ENCODE peak calls at places on chromosomes 11 and 22, in eight cellular contexts. B is CD4-positive, CD25-positive, alpha-beta regulatory T cell; H is tibial artery; J is esophagus squamous epithelium; T is HCT116; R is body of pancreas; I is transverse colon; E is endothelial cell of umbilical vein. P is an unnamed sample.

GRCh38 chr11:12862761-12863469 is 146.2 kb upstream of the RASSF10 start:
- DNase-seq in H (no peak), E (peak), I (peak), R (peak), J (no peak), B (no peak), T (no peak), P (no peak)

GRCh38 chr22:21867528-21868266 is at the start of gene MAPK1:
- DNase-seq in I (peak), J (peak), B (peak), H (peak), R (peak), T (peak), E (peak), P (peak)

GRCh38 chr11:108929241-108929640 is 264.4 kb downstream of the DDX10 start:
- DNase-seq in B (no peak), E (peak), R (no peak), I (no peak), H (no peak), T (peak), J (no peak), P (no peak)

GRCh38 chr11:48006301-48006992 is 26.1 kb downstream of the PTPRJ start:
- DNase-seq in B (peak), R (no peak), T (no peak), J (no peak), E (peak), I (no peak), H (peak), P (no peak)

GRCh38 chr11:47980907-47981621 is 705 bp downstream of the PTPRJ start:
- DNase-seq in I (peak), R (peak), H (no peak), E (peak), B (no peak), T (no peak), J (no peak), P (peak)

GRCh38 chr22:26550498-26551033 is 38.3 kb upstream of the TFIP11 start:
- DNase-seq in R (peak), T (no peak), B (no peak), I (no peak), E (no peak), H (peak), J (no peak), P (no peak)

GRCh38 chr11:95088946-95089619 is 563 bp upstream of the ENDOD1 start:
- DNase-seq in J (no peak), E (no peak), B (no peak), H (no peak), R (peak), T (no peak), I (no peak), P (no peak)

GRCh38 chr22:35523167-35523928 is 17.3 kb upstream of the RASD2 start:
- DNase-seq in R (no peak), E (no peak), I (no peak), H (no peak), B (no peak), T (no peak), J (no peak), P (peak)

GRCh38 chr11:63277345-63277943 is 34.0 kb upstream of the SLC22A25 start:
- DNase-seq in I (no peak), E (no peak), H (no peak), J (no peak), R (no peak), T (no peak), B (no peak), P (peak)

GRCh38 chr11:69049490-69049867 is 747 bp downstream of the TPCN2 start:
- DNase-seq in J (no peak), T (no peak), H (no peak), B (peak), R (no peak), I (no peak), E (no peak), P (no peak)

GRCh38 chr11:8732748-8733241 is 50.2 kb downstream of the RPL27A start:
- DNase-seq in I (peak), T (no peak), B (no peak), E (peak), J (no peak), R (peak), H (peak), P (no peak)

GRCh38 chr11:834371-835316 is 1.9 kb downstream of the CD151 start:
- DNase-seq in T (peak), B (no peak), E (peak), H (peak), J (no peak), I (peak), R (peak), P (peak)

GRCh38 chr11:118610773-118611432 is 3.5 kb downstream of the PHLDB1 start:
- DNase-seq in E (peak), H (peak), B (peak), R (peak), J (no peak), T (no peak), I (peak), P (peak)

GRCh38 chr11:66856496-66857233 is at the start of gene LRFN4:
- DNase-seq in T (no peak), R (no peak), E (no peak), I (peak), B (peak), J (peak), H (no peak), P (no peak)

GRCh38 chr11:35187996-35188395 is 49.0 kb downstream of the CD44 start:
- DNase-seq in I (no peak), H (no peak), R (no peak), T (no peak), E (no peak), J (no peak), B (no peak), P (no peak)

DNA sequence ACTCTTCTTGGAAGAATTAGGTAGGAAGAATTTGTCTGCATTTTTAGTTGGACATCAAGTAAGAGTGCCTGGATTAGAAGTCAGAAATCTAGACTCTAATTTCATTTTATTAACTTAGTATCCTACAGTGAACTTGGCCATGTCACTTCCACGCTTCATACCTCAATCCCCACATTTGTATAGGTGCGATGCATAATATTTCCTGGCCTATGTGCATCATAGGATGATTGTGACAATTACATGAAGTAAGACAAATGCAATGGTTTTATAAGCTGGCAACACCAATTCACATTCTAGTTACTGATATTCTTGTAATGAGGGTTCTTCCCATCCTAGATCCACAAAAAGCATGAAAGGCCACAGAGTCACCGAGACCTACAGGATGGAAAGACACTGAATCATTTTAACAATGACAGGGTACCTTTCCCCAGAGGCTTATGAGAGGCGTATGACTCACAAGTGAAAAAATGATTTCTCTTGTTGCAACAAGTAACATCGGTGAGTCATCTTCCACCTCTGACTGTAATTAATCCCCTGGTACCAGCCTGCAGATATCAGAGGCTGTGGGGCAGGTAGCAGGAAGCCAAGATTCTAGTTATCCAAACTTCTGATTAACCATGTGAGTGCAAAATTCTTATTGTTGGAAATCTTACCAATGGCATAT is 56.0 kb upstream of the OR5AK2 start:
- DNase-seq in R (no peak), T (peak), J (no peak), I (no peak), H (no peak), E (no peak), B (no peak), P (no peak)
- H3K27ac ChIP-seq in R (no peak), T (no peak), J (no peak), I (no peak), H (no peak), E (no peak), B (no peak), P (no peak)

GRCh38 chr22:41238570-41239442 is 1.9 kb downstream of the CHADL start:
- DNase-seq in H (no peak), B (no peak), I (no peak), R (no peak), E (no peak), T (no peak), J (no peak), P (no peak)

GRCh38 chr22:41237707-41238569 is 2.8 kb downstream of the CHADL start:
- DNase-seq in J (no peak), R (peak), T (no peak), E (peak), H (peak), B (peak), I (peak), P (peak)

GRCh38 chr22:41234815-41235687 is 5.7 kb downstream of the CHADL start:
- DNase-seq in R (no peak), J (no peak), I (no peak), T (no peak), H (no peak), E (no peak), B (no peak), P (no peak)

GRCh38 chr22:41239443-41240128 is 1.1 kb downstream of the CHADL start:
- DNase-seq in T (no peak), E (no peak), R (no peak), I (no peak), H (no peak), J (no peak), B (no peak), P (no peak)

DNA sequence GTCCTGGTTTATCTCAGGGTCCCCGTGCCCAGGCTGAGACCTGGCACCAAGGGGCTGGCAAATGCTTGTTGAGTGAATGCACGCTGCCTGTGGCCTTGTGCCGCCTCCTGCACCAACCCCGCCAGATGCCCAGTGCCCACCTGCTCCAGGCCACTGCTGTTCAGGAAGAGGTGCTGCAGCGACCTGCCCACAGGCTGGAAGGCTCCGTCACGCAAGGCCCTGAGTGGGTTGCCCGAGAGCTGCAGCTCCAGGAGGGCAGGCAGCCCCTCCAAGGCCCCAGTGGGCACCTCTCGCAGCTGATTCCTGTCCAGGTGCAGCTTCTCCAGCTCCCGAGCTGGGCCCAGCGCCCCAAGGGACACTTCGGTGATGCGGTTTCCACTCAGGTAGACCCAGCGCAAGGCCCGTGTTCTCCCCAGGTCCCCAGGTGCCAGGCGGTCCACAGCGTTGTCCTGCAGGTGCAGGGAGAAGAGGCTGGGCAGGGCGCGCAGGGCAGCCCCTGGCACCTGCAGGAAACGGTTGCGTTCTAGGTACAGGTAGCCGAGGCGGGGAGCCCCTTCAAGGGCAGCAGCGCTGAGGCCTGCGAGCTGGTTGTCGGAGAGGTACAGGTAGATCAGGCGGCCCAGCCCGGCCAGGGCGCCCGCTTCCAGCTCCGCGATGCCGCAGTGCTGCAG is 3.6 kb downstream of the CHADL start:
- DNase-seq in T (no peak), I (no peak), E (no peak), B (no peak), J (no peak), H (no peak), R (no peak), P (no peak)
- H3K27ac ChIP-seq in T (no peak), I (peak), E (no peak), B (no peak), J (peak), H (peak), R (peak), P (no peak)

DNA sequence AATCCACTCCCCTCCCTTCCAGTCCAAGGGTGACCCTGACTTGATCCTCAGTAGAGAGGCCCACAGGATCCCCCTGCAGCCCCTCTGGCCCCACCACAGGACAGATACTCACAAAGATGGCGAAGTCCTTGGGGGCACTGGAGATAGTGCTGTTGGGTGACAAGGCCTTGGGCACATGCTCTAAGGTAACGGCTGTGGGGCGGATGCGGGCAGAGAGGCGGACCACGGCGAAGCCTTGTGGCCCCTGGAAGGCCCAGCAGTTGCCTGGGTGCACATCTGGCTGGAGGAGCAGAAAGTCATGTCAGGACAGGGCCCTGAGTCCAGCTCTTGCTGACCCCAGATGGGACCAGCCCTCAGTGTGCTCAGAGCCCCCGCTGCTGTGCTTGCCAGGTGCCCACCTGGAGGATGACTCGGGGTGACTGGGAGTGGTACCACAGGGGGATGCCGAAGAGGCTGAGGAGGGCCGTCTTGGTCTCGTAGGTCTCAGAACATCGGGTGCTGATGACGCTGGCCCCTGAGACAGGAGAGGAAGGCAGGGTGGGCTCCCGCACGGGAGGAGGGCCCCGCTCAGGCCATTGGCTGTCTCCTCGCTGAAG is 17.2 kb downstream of the SUN2 start:
- DNase-seq in B (no peak), I (no peak), H (no peak), J (no peak), R (no peak), E (no peak), T (no peak), P (no peak)
- H3K27ac ChIP-seq in B (peak), I (no peak), H (peak), J (peak), R (no peak), E (no peak), T (no peak), P (no peak)

GRCh38 chr11:86523738-86524602 is 148.4 kb downstream of the ME3 start:
- DNase-seq in R (peak), E (peak), T (peak), J (no peak), H (no peak), B (no peak), I (no peak), P (no peak)

GRCh38 chr11:86518211-86518610 is 143.5 kb downstream of the CCDC81 start:
- DNase-seq in J (no peak), E (no peak), H (no peak), T (no peak), R (no peak), B (no peak), I (no peak), P (no peak)

GRCh38 chr11:86517557-86517956 is 142.9 kb downstream of the CCDC81 start:
- DNase-seq in E (no peak), J (no peak), T (no peak), H (no peak), I (no peak), R (no peak), B (no peak), P (no peak)

GRCh38 chr11:86515297-86516094 is 140.8 kb downstream of the CCDC81 start:
- DNase-seq in R (no peak), H (no peak), J (no peak), I (no peak), B (no peak), E (peak), T (no peak), P (no peak)

DNA sequence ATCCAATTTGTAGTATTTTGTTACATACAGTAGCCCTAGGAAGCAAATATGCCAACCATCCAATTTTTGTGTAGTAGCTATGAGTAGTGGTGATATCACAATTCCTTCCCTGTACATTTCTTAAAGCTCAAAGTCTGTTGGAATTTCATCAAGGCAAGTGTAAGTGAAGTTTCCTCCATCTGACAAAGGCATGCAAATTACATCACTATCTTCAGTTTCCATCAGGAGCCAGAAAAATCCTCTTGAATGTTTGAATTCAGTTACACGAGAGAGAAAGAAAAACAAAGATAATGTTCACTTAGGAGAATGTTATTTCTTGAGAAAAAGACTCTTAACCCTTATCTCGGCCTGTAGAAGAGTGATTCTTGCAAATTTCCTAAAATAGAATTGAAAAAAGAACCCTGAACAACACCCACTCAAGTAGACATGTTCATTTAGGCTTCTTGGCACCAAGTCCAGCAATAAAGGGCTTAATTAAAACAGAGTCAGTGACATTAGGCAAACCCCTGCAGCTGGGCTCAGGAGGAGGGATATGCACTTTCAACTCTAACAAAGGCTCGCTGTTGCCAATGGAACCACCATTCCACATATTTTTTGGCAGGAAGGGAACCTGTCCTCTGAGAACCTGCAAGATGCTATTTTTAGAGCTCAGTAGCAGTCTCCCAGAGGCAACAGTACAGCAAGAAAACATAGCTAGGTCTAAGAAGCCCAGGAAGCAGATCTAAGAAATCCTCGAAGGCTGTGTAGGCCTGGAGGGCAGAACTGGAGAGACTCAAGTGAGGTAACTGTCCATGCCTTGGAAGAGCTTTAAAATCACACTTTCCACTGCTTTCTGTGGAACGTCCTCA is 144.6 kb downstream of the CCDC81 start:
- DNase-seq in I (no peak), H (no peak), J (no peak), B (no peak), R (no peak), E (peak), T (no peak), P (no peak)
- H3K27ac ChIP-seq in I (peak), H (peak), J (peak), B (no peak), R (no peak), E (peak), T (no peak), P (peak)

P was measured in small intestine.